ENCODE peak calls at places on chromosomes 6 and 20, in five cellular contexts. G is omental fat pad, E is GM23248, B is tibial artery, Z is T-helper 17 cell. J is an unnamed sample.
A peak's percentile ranks its signal among the peaks of the same experiment; 100 is the strongest.

GRCh38 chr6:160995271-160995670 is 3.7 kb downstream of the MAP3K4 start:
- DNase-seq in G (no peak), E (no peak), B (no peak), Z (no peak), J (no peak)

GRCh38 chr6:42796171-42796570 is 14.3 kb downstream of the BICRAL start:
- DNase-seq in G (no peak), E (no peak), B (no peak), Z (no peak), J (no peak)

GRCh38 chr20:47665221-47665991 is 119.9 kb downstream of the SULF2 start:
- DNase-seq in G (no peak), E (no peak), B (peak; percentile 60), Z (no peak), J (no peak)

GRCh38 chr20:44863661-44864060 is 21.8 kb upstream of the YWHAB start:
- DNase-seq in G (no peak), E (no peak), B (no peak), Z (no peak), J (no peak)

GRCh38 chr6:143513410-143513809 is 1.9 kb upstream of the FUCA2 start:
- DNase-seq in G (no peak), E (peak; percentile 36), B (no peak), Z (peak; percentile 46), J (peak; percentile 21)

GRCh38 chr6:125863023-125863422 is 72.3 kb downstream of the NCOA7 start:
- DNase-seq in G (no peak), E (no peak), B (no peak), Z (no peak), J (no peak)

GRCh38 chr6:34809914-34810882 is 18.3 kb downstream of the BLTP3A start:
- DNase-seq in G (no peak), E (no peak), B (no peak), Z (no peak), J (peak; percentile 27)

GRCh38 chr6:13184089-13184468 is 144.3 kb downstream of the TBC1D7 start:
- DNase-seq in G (no peak), E (no peak), B (no peak), Z (no peak), J (no peak)

GRCh38 chr20:21706345-21707195 is 1.1 kb downstream of the PAX1 start:
- DNase-seq in G (no peak), E (no peak), B (no peak), Z (no peak), J (no peak)